ENCODE peak calls at places on chromosomes 2 and 18, in eight cellular contexts. W is stomach; M is body of pancreas; D is stimulated activated CD4-positive, alpha-beta T cell treated with anti-CD3 and anti-CD28 coated beads, TNF-alpha, amount 100 ng/mL, for 24 hours; G is KBM-7; S is HFFc6; U is activated T-helper 1 cell treated with anti-CD3 and anti-CD28 coated beads, Interleukin-2, amount 50 U/mL, for 16 hours; O is choroid plexus epithelial cell. A is an unnamed sample.

GRCh38 chr2:145984541-145984940 is 1464.6 kb upstream of the ZEB2 start:
- DNase-seq in W (no peak), M (no peak), D (no peak), G (no peak), S (no peak), U (no peak), O (peak), A (peak)

GRCh38 chr18:31206787-31207381 is 44.2 kb upstream of the DSC1 start:
- DNase-seq in W (peak), M (peak), D (no peak), G (peak), S (no peak), U (no peak), O (peak), A (no peak)

GRCh38 chr2:225737556-225737955 is 338.0 kb downstream of the NYAP2 start:
- DNase-seq in W (no peak), M (no peak), D (no peak), G (no peak), S (peak), U (no peak), O (peak), A (no peak)

GRCh38 chr2:218145124-218145523 is 19.3 kb downstream of the CXCR2 start:
- DNase-seq in W (peak), M (no peak), D (no peak), G (no peak), S (no peak), U (no peak), O (peak), A (no peak)

GRCh38 chr2:69235863-69236262 is 151.2 kb downstream of the GFPT1 start:
- DNase-seq in W (no peak), M (no peak), D (no peak), G (no peak), S (no peak), U (no peak), O (no peak), A (no peak)

GRCh38 chr2:205659922-205660321 is 22.4 kb upstream of the NRP2 start:
- DNase-seq in W (no peak), M (no peak), D (no peak), G (no peak), S (no peak), U (no peak), O (no peak), A (peak)

GRCh38 chr18:8976606-8977005 is 125.9 kb upstream of the NDUFV2 start:
- DNase-seq in W (no peak), M (no peak), D (no peak), G (no peak), S (no peak), U (no peak), O (no peak), A (no peak)

GRCh38 chr2:119174216-119174992 is 15.9 kb upstream of the C1QL2 start:
- DNase-seq in W (peak), M (peak), D (peak), G (peak), S (no peak), U (peak), O (peak), A (peak)

GRCh38 chr2:38039111-38039510 is 36.8 kb downstream of the CYP1B1 start:
- DNase-seq in W (no peak), M (no peak), D (no peak), G (no peak), S (no peak), U (no peak), O (peak), A (no peak)

A was measured in NCI-H2171 treated with DMSO at 0.1 percent for 48 hours.